ENCODE peak calls at places on chromosomes 7 and 10, in five cellular contexts. One of them, this sample, is unnamed.
A peak's percentile ranks its signal among the peaks of the same experiment; 100 is the strongest.

GRCh38 chr7:27204851-27205322 is 5.0 kb upstream of the HOXA13 start:
- DNase-seq in body of pancreas: no peak
- DNase-seq in Panc1: no peak
- DNase-seq in brain microvascular endothelial cell: no peak
- DNase-seq in pancreas: no peak
- DNase-seq in this sample: no peak

GRCh38 chr7:27141591-27142561 is 1.6 kb downstream of the HOXA5 start:
- DNase-seq in body of pancreas: no peak
- DNase-seq in Panc1: no peak
- DNase-seq in brain microvascular endothelial cell: no peak
- DNase-seq in pancreas: peak; percentile 50
- DNase-seq in this sample: no peak

GRCh38 chr10:6811153-6811552 is 231.1 kb upstream of the PRKCQ start:
- DNase-seq in body of pancreas: no peak
- DNase-seq in Panc1: no peak
- DNase-seq in brain microvascular endothelial cell: no peak
- DNase-seq in pancreas: no peak
- DNase-seq in this sample: no peak

GRCh38 chr10:25820496-25821415 is 113.3 kb upstream of the MYO3A start:
- DNase-seq in body of pancreas: no peak
- DNase-seq in Panc1: no peak
- DNase-seq in brain microvascular endothelial cell: no peak
- DNase-seq in pancreas: no peak
- DNase-seq in this sample: peak; percentile 1

GRCh38 chr7:130154501-130155317 is 50.5 kb downstream of the TMEM209 start:
- DNase-seq in body of pancreas: peak; percentile 91
- DNase-seq in Panc1: no peak
- DNase-seq in brain microvascular endothelial cell: no peak
- DNase-seq in pancreas: peak; percentile 84
- DNase-seq in this sample: peak; percentile 29

GRCh38 chr7:36957620-36958019 is 233.3 kb upstream of the AOAH start:
- DNase-seq in body of pancreas: no peak
- DNase-seq in Panc1: no peak
- DNase-seq in brain microvascular endothelial cell: no peak
- DNase-seq in pancreas: no peak
- DNase-seq in this sample: no peak

GRCh38 chr7:116828281-116828680 is 34.1 kb upstream of the CAPZA2 start:
- DNase-seq in body of pancreas: no peak
- DNase-seq in Panc1: no peak
- DNase-seq in brain microvascular endothelial cell: no peak
- DNase-seq in pancreas: no peak
- DNase-seq in this sample: no peak

GRCh38 chr7:13276977-13277376 is 589.5 kb downstream of the ARL4A start:
- DNase-seq in body of pancreas: no peak
- DNase-seq in Panc1: no peak
- DNase-seq in brain microvascular endothelial cell: no peak
- DNase-seq in pancreas: no peak
- DNase-seq in this sample: no peak

GRCh38 chr7:143934526-143935340 is at the start of gene OR2F2:
- DNase-seq in body of pancreas: no peak
- DNase-seq in Panc1: no peak
- DNase-seq in brain microvascular endothelial cell: peak; percentile 76
- DNase-seq in pancreas: no peak
- DNase-seq in this sample: no peak

GRCh38 chr7:76232698-76233097 is 31.0 kb downstream of the SRRM3 start:
- DNase-seq in body of pancreas: no peak
- DNase-seq in Panc1: no peak
- DNase-seq in brain microvascular endothelial cell: no peak
- DNase-seq in pancreas: no peak
- DNase-seq in this sample: no peak

GRCh38 chr7:25221009-25221408 is 7.3 kb downstream of the NPVF start:
- DNase-seq in body of pancreas: no peak
- DNase-seq in Panc1: no peak
- DNase-seq in brain microvascular endothelial cell: no peak
- DNase-seq in pancreas: no peak
- DNase-seq in this sample: no peak

GRCh38 chr7:17535776-17536175 is 237.3 kb downstream of the AHR start:
- DNase-seq in body of pancreas: no peak
- DNase-seq in Panc1: no peak
- DNase-seq in brain microvascular endothelial cell: no peak
- DNase-seq in pancreas: no peak
- DNase-seq in this sample: no peak

GRCh38 chr7:114466911-114467310 is 52.3 kb downstream of the FOXP2 start:
- DNase-seq in body of pancreas: no peak
- DNase-seq in Panc1: no peak
- DNase-seq in brain microvascular endothelial cell: no peak
- DNase-seq in pancreas: no peak
- DNase-seq in this sample: no peak

GRCh38 chr7:81211617-81212016 is 292.8 kb upstream of the SEMA3C start:
- DNase-seq in body of pancreas: no peak
- DNase-seq in Panc1: no peak
- DNase-seq in brain microvascular endothelial cell: peak; percentile 38
- DNase-seq in pancreas: no peak
- DNase-seq in this sample: no peak

GRCh38 chr10:27225011-27225590 is 15.5 kb downstream of the ACBD5 start:
- DNase-seq in body of pancreas: no peak
- DNase-seq in Panc1: no peak
- DNase-seq in brain microvascular endothelial cell: no peak
- DNase-seq in pancreas: no peak
- DNase-seq in this sample: no peak

GRCh38 chr10:113709221-113709838 is 29.6 kb downstream of the CASP7 start:
- DNase-seq in body of pancreas: no peak
- DNase-seq in Panc1: no peak
- DNase-seq in brain microvascular endothelial cell: peak; percentile 82
- DNase-seq in pancreas: no peak
- DNase-seq in this sample: no peak

GRCh38 chr7:149196705-149197171 is 1.4 kb downstream of the ZNF282 start:
- DNase-seq in body of pancreas: no peak
- DNase-seq in Panc1: no peak
- DNase-seq in brain microvascular endothelial cell: no peak
- DNase-seq in pancreas: no peak
- DNase-seq in this sample: no peak

GRCh38 chr7:12715372-12716133 is 28.1 kb downstream of the ARL4A start:
- DNase-seq in body of pancreas: peak; percentile 36
- DNase-seq in Panc1: no peak
- DNase-seq in brain microvascular endothelial cell: peak; percentile 96
- DNase-seq in pancreas: no peak
- DNase-seq in this sample: no peak

GRCh38 chr7:64889686-64890162 is 13.3 kb upstream of the ZNF273 start:
- DNase-seq in body of pancreas: no peak
- DNase-seq in Panc1: no peak
- DNase-seq in brain microvascular endothelial cell: no peak
- DNase-seq in pancreas: no peak
- DNase-seq in this sample: no peak

GRCh38 chr10:69217119-69217754 is 2.9 kb upstream of the HKDC1 start:
- DNase-seq in body of pancreas: no peak
- DNase-seq in Panc1: peak; percentile 95
- DNase-seq in brain microvascular endothelial cell: peak; percentile 59
- DNase-seq in pancreas: no peak
- DNase-seq in this sample: no peak

GRCh38 chr10:86376852-86377796 is 10.5 kb upstream of the GRID1 start:
- DNase-seq in body of pancreas: peak; percentile 86
- DNase-seq in Panc1: peak; percentile 22
- DNase-seq in brain microvascular endothelial cell: peak; percentile 45
- DNase-seq in pancreas: peak; percentile 99
- DNase-seq in this sample: peak; percentile 62

GRCh38 chr7:96667026-96667425 is 42.6 kb downstream of the SEM1 start:
- DNase-seq in body of pancreas: no peak
- DNase-seq in Panc1: no peak
- DNase-seq in brain microvascular endothelial cell: no peak
- DNase-seq in pancreas: no peak
- DNase-seq in this sample: no peak

DNA sequence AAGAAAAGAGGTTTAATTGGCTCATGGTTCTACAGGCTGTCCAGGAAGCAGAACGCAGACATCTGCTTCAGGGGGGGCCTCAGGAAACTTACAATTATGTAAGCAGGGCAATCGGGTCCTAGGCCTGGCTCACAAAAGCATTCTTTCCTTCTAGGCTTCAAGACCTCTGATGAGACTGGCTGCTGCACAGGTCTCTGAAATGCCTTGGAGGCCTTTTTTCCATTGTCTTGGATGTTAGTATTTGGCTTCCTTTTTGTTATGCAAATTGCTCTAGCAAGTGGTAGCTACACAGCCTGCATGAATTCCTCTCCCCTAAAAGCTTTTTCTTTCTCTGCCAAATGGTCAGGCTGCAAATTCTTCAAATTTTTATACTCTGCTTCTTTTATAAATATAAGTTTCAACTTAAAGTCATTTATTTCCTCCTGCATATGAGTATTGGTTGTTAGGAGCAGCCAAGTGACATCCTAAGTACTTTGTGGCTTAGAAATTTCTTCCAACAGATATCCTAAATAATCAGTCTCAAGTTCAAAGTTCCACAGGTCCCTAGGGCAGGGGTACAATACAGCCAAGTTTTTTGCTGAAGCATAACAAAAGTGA is 83.1 kb upstream of the SEMA3A start:
- DNase-seq in body of pancreas: no peak
- DNase-seq in Panc1: no peak
- DNase-seq in brain microvascular endothelial cell: no peak
- DNase-seq in pancreas: no peak
- DNase-seq in this sample: no peak
- H3K27ac ChIP-seq in body of pancreas: no peak overlapping the region
- H3K27ac ChIP-seq in Panc1: no peak overlapping the region
- H3K27ac ChIP-seq in brain microvascular endothelial cell: no peak overlapping the region
- H3K27ac ChIP-seq in pancreas: no peak overlapping the region
- H3K27ac ChIP-seq in this sample: no peak overlapping the region

GRCh38 chr7:158358926-158359645 is 228.5 kb downstream of the PTPRN2 start:
- DNase-seq in body of pancreas: no peak
- DNase-seq in Panc1: no peak
- DNase-seq in brain microvascular endothelial cell: no peak
- DNase-seq in pancreas: no peak
- DNase-seq in this sample: no peak
- H3K27ac ChIP-seq in body of pancreas: no peak overlapping the region
- H3K27ac ChIP-seq in Panc1: no peak overlapping the region
- H3K27ac ChIP-seq in brain microvascular endothelial cell: no peak overlapping the region
- H3K27ac ChIP-seq in pancreas: no peak overlapping the region
- H3K27ac ChIP-seq in this sample: no peak overlapping the region

DNA sequence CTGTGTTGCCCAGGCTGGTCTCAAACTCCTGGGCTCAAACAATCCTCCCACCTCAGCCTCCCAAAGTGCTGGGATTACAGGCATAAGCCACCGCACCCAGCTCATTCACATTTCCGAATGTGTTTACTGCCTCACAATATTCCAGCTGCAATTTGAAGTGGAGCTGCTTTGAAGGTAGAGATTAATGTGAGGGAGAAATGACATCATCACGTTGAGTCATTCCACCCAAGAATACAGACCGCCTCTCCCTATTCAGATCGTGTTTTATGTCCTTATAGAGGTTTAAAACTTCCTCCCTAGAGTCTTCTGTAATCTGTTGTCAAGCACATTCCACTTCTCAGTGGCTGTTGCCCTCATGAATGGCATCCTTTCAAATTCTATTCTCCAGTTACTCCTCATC is 100.4 kb upstream of the PDGFA start:
- DNase-seq in body of pancreas: no peak
- DNase-seq in Panc1: no peak
- DNase-seq in brain microvascular endothelial cell: peak; percentile 68
- DNase-seq in pancreas: no peak
- DNase-seq in this sample: no peak
- H3K27ac ChIP-seq in body of pancreas: no peak overlapping the region
- H3K27ac ChIP-seq in Panc1: no peak overlapping the region
- H3K27ac ChIP-seq in brain microvascular endothelial cell: no peak overlapping the region
- H3K27ac ChIP-seq in pancreas: no peak overlapping the region
- H3K27ac ChIP-seq in this sample: no peak overlapping the region

GRCh38 chr7:66697451-66698438 is 42.8 kb upstream of the RABGEF1 start:
- DNase-seq in body of pancreas: no peak
- DNase-seq in Panc1: no peak
- DNase-seq in brain microvascular endothelial cell: peak; percentile 14
- DNase-seq in pancreas: no peak
- DNase-seq in this sample: peak; percentile 70
- H3K27ac ChIP-seq in body of pancreas: no peak overlapping the region
- H3K27ac ChIP-seq in Panc1: no peak overlapping the region
- H3K27ac ChIP-seq in brain microvascular endothelial cell: no peak overlapping the region
- H3K27ac ChIP-seq in pancreas: no peak overlapping the region
- H3K27ac ChIP-seq in this sample: peak overlapping the region; percentile 30

GRCh38 chr10:122141821-122142651 is 129.1 kb upstream of the BTBD16 start:
- DNase-seq in body of pancreas: no peak
- DNase-seq in Panc1: no peak
- DNase-seq in brain microvascular endothelial cell: no peak
- DNase-seq in pancreas: no peak
- DNase-seq in this sample: no peak
- H3K27ac ChIP-seq in body of pancreas: no peak overlapping the region
- H3K27ac ChIP-seq in Panc1: peak overlapping the region; percentile 93
- H3K27ac ChIP-seq in brain microvascular endothelial cell: peak overlapping the region; percentile 75
- H3K27ac ChIP-seq in pancreas: no peak overlapping the region
- H3K27ac ChIP-seq in this sample: no peak overlapping the region

GRCh38 chr10:126527645-126528319 is 139.5 kb upstream of the ADAM12 start:
- DNase-seq in body of pancreas: no peak
- DNase-seq in Panc1: no peak
- DNase-seq in brain microvascular endothelial cell: no peak
- DNase-seq in pancreas: no peak
- DNase-seq in this sample: no peak

GRCh38 chr10:126521354-126521753 is 133.1 kb upstream of the ADAM12 start:
- DNase-seq in body of pancreas: no peak
- DNase-seq in Panc1: peak; percentile 32
- DNase-seq in brain microvascular endothelial cell: no peak
- DNase-seq in pancreas: no peak
- DNase-seq in this sample: no peak

GRCh38 chr10:126525326-126525725 is 137.0 kb upstream of the ADAM12 start:
- DNase-seq in body of pancreas: no peak
- DNase-seq in Panc1: no peak
- DNase-seq in brain microvascular endothelial cell: no peak
- DNase-seq in pancreas: no peak
- DNase-seq in this sample: peak; percentile 27

GRCh38 chr10:126523071-126523470 is 134.8 kb upstream of the ADAM12 start:
- DNase-seq in body of pancreas: no peak
- DNase-seq in Panc1: no peak
- DNase-seq in brain microvascular endothelial cell: no peak
- DNase-seq in pancreas: no peak
- DNase-seq in this sample: no peak

GRCh38 chr10:126524526-126524925 is 136.2 kb upstream of the ADAM12 start:
- DNase-seq in body of pancreas: no peak
- DNase-seq in Panc1: no peak
- DNase-seq in brain microvascular endothelial cell: no peak
- DNase-seq in pancreas: no peak
- DNase-seq in this sample: no peak
- H3K27ac ChIP-seq in body of pancreas: no peak overlapping the region
- H3K27ac ChIP-seq in Panc1: no peak overlapping the region
- H3K27ac ChIP-seq in brain microvascular endothelial cell: no peak overlapping the region
- H3K27ac ChIP-seq in pancreas: no peak overlapping the region
- H3K27ac ChIP-seq in this sample: peak overlapping the region; percentile 62

DNA sequence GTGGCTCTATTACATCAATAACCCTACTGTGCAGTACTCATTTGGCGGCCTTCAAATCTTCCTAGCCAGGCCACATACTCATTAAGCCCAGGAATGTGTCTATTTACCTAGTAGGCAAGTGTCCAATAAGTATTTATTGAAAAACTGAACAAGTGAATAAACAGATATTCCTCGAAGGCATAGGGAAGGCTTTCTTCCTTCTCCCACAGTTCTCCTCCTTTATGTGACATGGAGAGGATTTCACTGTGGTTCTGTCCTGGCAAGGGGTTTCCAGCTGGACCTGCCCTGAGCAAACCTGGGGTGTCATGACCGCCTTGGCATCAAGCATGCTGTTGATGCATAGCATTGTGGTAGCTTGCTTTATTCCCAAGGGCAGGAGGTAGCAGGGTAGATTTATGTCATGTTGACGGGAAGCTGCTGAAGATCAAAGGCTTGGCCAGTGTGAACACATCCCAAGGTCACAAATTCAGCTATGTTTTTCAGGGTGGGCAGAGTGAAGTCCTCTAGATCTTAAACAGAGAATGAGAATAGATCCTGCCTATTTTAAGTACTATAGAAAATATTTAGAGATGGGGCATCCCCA is 195.1 kb downstream of the INHBA start:
- DNase-seq in body of pancreas: no peak
- DNase-seq in Panc1: no peak
- DNase-seq in brain microvascular endothelial cell: no peak
- DNase-seq in pancreas: no peak
- DNase-seq in this sample: no peak
- H3K27ac ChIP-seq in body of pancreas: no peak overlapping the region
- H3K27ac ChIP-seq in Panc1: no peak overlapping the region
- H3K27ac ChIP-seq in brain microvascular endothelial cell: no peak overlapping the region
- H3K27ac ChIP-seq in pancreas: no peak overlapping the region
- H3K27ac ChIP-seq in this sample: no peak overlapping the region

This sample was measured in substantia nigra.